ENCODE peak calls at places on chromosomes 6 and 20, in seven cellular contexts. L is midbrain; H is stimulated activated CD8-positive, alpha-beta memory T cell treated with anti-CD3 and anti-CD28 coated beads, Interleukin-15, amount 100 ng/mL, for 1 hour; R is stimulated activated CD4-positive, alpha-beta T cell treated with anti-CD3 and anti-CD28 coated beads, Interleukin-2, amount 100 ng/mL, for 48 hours; D is brain microvascular endothelial cell; M is NCI-H446; K is NCI-H345. A is an unnamed sample.

GRCh38 chr20:31593221-31594001 is 11.7 kb upstream of the ID1 start:
- DNase-seq in L (no peak), H (no peak), R (no peak), D (no peak), M (no peak), K (no peak), A (no peak)

GRCh38 chr6:96923871-96924493 is 546 bp upstream of the KLHL32 start:
- DNase-seq in L (peak), H (no peak), R (peak), D (no peak), M (no peak), K (peak), A (no peak)

GRCh38 chr6:41818271-41819054 is 31.0 kb downstream of the TOMM6 start:
- DNase-seq in L (no peak), H (no peak), R (no peak), D (no peak), M (no peak), K (no peak), A (no peak)

GRCh38 chr20:34971038-34971872 is 15.6 kb downstream of the MYH7B start:
- DNase-seq in L (peak), H (no peak), R (no peak), D (no peak), M (no peak), K (no peak), A (no peak)

GRCh38 chr20:36421641-36422040 is 115.5 kb downstream of the DLGAP4 start:
- DNase-seq in L (no peak), H (no peak), R (no peak), D (no peak), M (no peak), K (no peak), A (no peak)

GRCh38 chr20:8284902-8285301 is 152.8 kb downstream of the PLCB1 start:
- DNase-seq in L (no peak), H (no peak), R (no peak), D (no peak), M (no peak), K (no peak), A (no peak)

GRCh38 chr6:37650071-37650481 is 47.6 kb downstream of the MDGA1 start:
- DNase-seq in L (no peak), H (no peak), R (no peak), D (no peak), M (no peak), K (no peak), A (peak)

GRCh38 chr20:62360854-62361798 is 6.0 kb downstream of the LAMA5 start:
- DNase-seq in L (no peak), H (no peak), R (no peak), D (no peak), M (peak), K (peak), A (no peak)

GRCh38 chr6:145656128-145656527 is 79.2 kb downstream of the EPM2A start:
- DNase-seq in L (no peak), H (no peak), R (no peak), D (no peak), M (no peak), K (no peak), A (no peak)

GRCh38 chr6:44514085-44514484 is 126.6 kb downstream of the CDC5L start:
- DNase-seq in L (no peak), H (no peak), R (no peak), D (no peak), M (no peak), K (no peak), A (no peak)

GRCh38 chr6:140623498-140623897 is 1249.0 kb upstream of the CITED2 start:
- DNase-seq in L (no peak), H (no peak), R (no peak), D (peak), M (no peak), K (no peak), A (no peak)

GRCh38 chr6:26044140-26045045 is 42.8 kb upstream of the HFE start:
- DNase-seq in L (peak), H (no peak), R (peak), D (peak), M (no peak), K (no peak), A (peak)

GRCh38 chr6:111952326-111952725 is 79.1 kb upstream of the FYN start:
- DNase-seq in L (no peak), H (no peak), R (no peak), D (no peak), M (no peak), K (peak), A (no peak)

GRCh38 chr20:5691918-5692618 is 58.1 kb upstream of the SHLD1 start:
- DNase-seq in L (no peak), H (no peak), R (no peak), D (no peak), M (no peak), K (peak), A (no peak)

GRCh38 chr20:64241061-64241460 is 14.5 kb upstream of the PCMTD2 start:
- DNase-seq in L (no peak), H (no peak), R (no peak), D (no peak), M (no peak), K (no peak), A (no peak)

GRCh38 chr6:3446197-3446596 is 10.7 kb downstream of the SLC22A23 start:
- DNase-seq in L (no peak), H (no peak), R (no peak), D (no peak), M (no peak), K (no peak), A (no peak)

GRCh38 chr6:1831030-1831429 is 221.3 kb downstream of the FOXC1 start:
- DNase-seq in L (no peak), H (no peak), R (no peak), D (no peak), M (no peak), K (no peak), A (no peak)

GRCh38 chr6:41785689-41786450 is 1.6 kb upstream of the TOMM6 start:
- DNase-seq in L (peak), H (no peak), R (no peak), D (no peak), M (peak), K (no peak), A (no peak)

GRCh38 chr20:20362774-20363435 is 5.0 kb upstream of the INSM1 start:
- DNase-seq in L (no peak), H (no peak), R (no peak), D (no peak), M (peak), K (peak), A (no peak)

GRCh38 chr6:159913375-159913774 is 22.6 kb downstream of the MAS1 start:
- DNase-seq in L (no peak), H (no peak), R (no peak), D (no peak), M (no peak), K (no peak), A (no peak)

GRCh38 chr20:61173966-61174725 is 77.9 kb upstream of the CDH4 start:
- DNase-seq in L (no peak), H (no peak), R (no peak), D (no peak), M (no peak), K (no peak), A (no peak)

GRCh38 chr6:225907-226306 is 66.4 kb upstream of the DUSP22 start:
- DNase-seq in L (no peak), H (no peak), R (no peak), D (no peak), M (no peak), K (no peak), A (no peak)

GRCh38 chr6:84504025-84504424 is 260.4 kb downstream of the TBX18 start:
- DNase-seq in L (no peak), H (no peak), R (no peak), D (no peak), M (no peak), K (no peak), A (no peak)

GRCh38 chr20:12925214-12925755 is 83.5 kb upstream of the SPTLC3 start:
- DNase-seq in L (peak), H (no peak), R (no peak), D (peak), M (peak), K (peak), A (peak)

GRCh38 chr6:11428351-11428750 is 109.2 kb upstream of the TMEM170B start:
- DNase-seq in L (no peak), H (no peak), R (no peak), D (no peak), M (no peak), K (no peak), A (no peak)

GRCh38 chr20:1700990-1701389 is 43.4 kb upstream of the SIRPG start:
- DNase-seq in L (no peak), H (no peak), R (no peak), D (no peak), M (no peak), K (peak), A (no peak)

GRCh38 chr6:44593539-44593944 is 206.0 kb downstream of the CDC5L start:
- DNase-seq in L (no peak), H (peak), R (peak), D (peak), M (peak), K (peak), A (no peak)